ENCODE peak calls at places on chromosome 15, in six cellular contexts. One of them, this sample, is unnamed.

GRCh38 chr15:68843425-68844311 is 23.0 kb upstream of the ANP32A start:
- DNase-seq in HS-5: no peak
- DNase-seq in RPMI8226: peak
- DNase-seq in psoas muscle: no peak
- DNase-seq in stimulated activated CD8-positive, alpha-beta memory T cell treated with anti-CD3 and anti-CD28 coated beads, Interleukin-15, amount 100 ng/mL, for 1 hour: no peak
- DNase-seq in activated CD4-positive, alpha-beta T cell treated with anti-CD3 and anti-CD28 coated beads for 48 hours: peak
- DNase-seq in this sample: no peak

GRCh38 chr15:43299411-43299810 is 31.0 kb downstream of the LCMT2 start:
- DNase-seq in HS-5: no peak
- DNase-seq in RPMI8226: no peak
- DNase-seq in psoas muscle: no peak
- DNase-seq in stimulated activated CD8-positive, alpha-beta memory T cell treated with anti-CD3 and anti-CD28 coated beads, Interleukin-15, amount 100 ng/mL, for 1 hour: no peak
- DNase-seq in activated CD4-positive, alpha-beta T cell treated with anti-CD3 and anti-CD28 coated beads for 48 hours: no peak
- DNase-seq in this sample: no peak

GRCh38 chr15:40441736-40442531 is 1.2 kb downstream of the BAHD1 start:
- DNase-seq in HS-5: no peak
- DNase-seq in RPMI8226: peak
- DNase-seq in psoas muscle: no peak
- DNase-seq in stimulated activated CD8-positive, alpha-beta memory T cell treated with anti-CD3 and anti-CD28 coated beads, Interleukin-15, amount 100 ng/mL, for 1 hour: no peak
- DNase-seq in activated CD4-positive, alpha-beta T cell treated with anti-CD3 and anti-CD28 coated beads for 48 hours: no peak
- DNase-seq in this sample: no peak

GRCh38 chr15:83943849-83944404 is 290.0 kb downstream of the ADAMTSL3 start:
- DNase-seq in HS-5: peak
- DNase-seq in RPMI8226: no peak
- DNase-seq in psoas muscle: no peak
- DNase-seq in stimulated activated CD8-positive, alpha-beta memory T cell treated with anti-CD3 and anti-CD28 coated beads, Interleukin-15, amount 100 ng/mL, for 1 hour: no peak
- DNase-seq in activated CD4-positive, alpha-beta T cell treated with anti-CD3 and anti-CD28 coated beads for 48 hours: no peak
- DNase-seq in this sample: peak

GRCh38 chr15:25803541-25803940 is 59.6 kb downstream of the ATP10A start:
- DNase-seq in HS-5: no peak
- DNase-seq in RPMI8226: no peak
- DNase-seq in psoas muscle: no peak
- DNase-seq in stimulated activated CD8-positive, alpha-beta memory T cell treated with anti-CD3 and anti-CD28 coated beads, Interleukin-15, amount 100 ng/mL, for 1 hour: no peak
- DNase-seq in activated CD4-positive, alpha-beta T cell treated with anti-CD3 and anti-CD28 coated beads for 48 hours: no peak
- DNase-seq in this sample: no peak

GRCh38 chr15:79901958-79902357 is 5.1 kb upstream of the MTHFS start:
- DNase-seq in HS-5: no peak
- DNase-seq in RPMI8226: peak
- DNase-seq in psoas muscle: no peak
- DNase-seq in stimulated activated CD8-positive, alpha-beta memory T cell treated with anti-CD3 and anti-CD28 coated beads, Interleukin-15, amount 100 ng/mL, for 1 hour: no peak
- DNase-seq in activated CD4-positive, alpha-beta T cell treated with anti-CD3 and anti-CD28 coated beads for 48 hours: no peak
- DNase-seq in this sample: no peak

GRCh38 chr15:52796742-52797515 is 6.8 kb upstream of the ONECUT1 start:
- DNase-seq in HS-5: no peak
- DNase-seq in RPMI8226: peak
- DNase-seq in psoas muscle: no peak
- DNase-seq in stimulated activated CD8-positive, alpha-beta memory T cell treated with anti-CD3 and anti-CD28 coated beads, Interleukin-15, amount 100 ng/mL, for 1 hour: no peak
- DNase-seq in activated CD4-positive, alpha-beta T cell treated with anti-CD3 and anti-CD28 coated beads for 48 hours: no peak
- DNase-seq in this sample: no peak

GRCh38 chr15:89138999-89139612 is 50.9 kb downstream of the ABHD2 start:
- DNase-seq in HS-5: no peak
- DNase-seq in RPMI8226: no peak
- DNase-seq in psoas muscle: no peak
- DNase-seq in stimulated activated CD8-positive, alpha-beta memory T cell treated with anti-CD3 and anti-CD28 coated beads, Interleukin-15, amount 100 ng/mL, for 1 hour: no peak
- DNase-seq in activated CD4-positive, alpha-beta T cell treated with anti-CD3 and anti-CD28 coated beads for 48 hours: no peak
- DNase-seq in this sample: no peak